ENCODE peak calls at places on chromosomes 11 and 22, in six cellular contexts. N is choroid plexus epithelial cell, Y is ELR, A is pulmonary artery endothelial cell, F is vagina, T is type B pancreatic cell. K is an unnamed sample.

GRCh38 chr11:92417326-92417725 is 192.7 kb downstream of the FAT3 start:
- DNase-seq in A (no peak), N (no peak), F (no peak), Y (no peak), T (no peak), K (no peak)

GRCh38 chr22:44570476-44571445 is 72.7 kb upstream of the RTL6 start:
- DNase-seq in A (no peak), F (no peak), T (peak), Y (no peak), N (no peak), K (no peak)

GRCh38 chr11:34972892-34973291 is 56.5 kb downstream of the PDHX start:
- DNase-seq in F (no peak), T (no peak), Y (peak), N (peak), A (no peak), K (no peak)

GRCh38 chr11:108697872-108698473 is 33.1 kb downstream of the DDX10 start:
- DNase-seq in F (no peak), Y (peak), N (peak), A (peak), T (no peak), K (peak)

GRCh38 chr22:20636945-20637344 is 129.5 kb downstream of the MED15 start:
- DNase-seq in F (no peak), T (no peak), N (no peak), Y (no peak), A (no peak), K (no peak)

GRCh38 chr11:9758676-9759518 is 95.0 kb downstream of the SWAP70 start:
- DNase-seq in F (no peak), T (no peak), Y (peak), A (peak), N (peak), K (peak)

GRCh38 chr11:45210846-45211245 is 64.4 kb downstream of the PRDM11 start:
- DNase-seq in F (no peak), Y (no peak), T (no peak), N (no peak), A (no peak), K (no peak)

GRCh38 chr11:123166095-123166559 is 28.9 kb downstream of the CLMP start:
- DNase-seq in A (no peak), T (no peak), N (peak), Y (peak), F (no peak), K (no peak)

GRCh38 chr22:19679476-19680099 is 34.7 kb upstream of the SEPTIN5 start:
- DNase-seq in F (no peak), N (no peak), A (no peak), Y (peak), T (no peak), K (no peak)

GRCh38 chr22:42769574-42770447 is 49.1 kb upstream of the A4GALT start:
- DNase-seq in A (peak), Y (peak), T (no peak), F (no peak), N (peak), K (peak)

GRCh38 chr22:20414450-20414849 is 20.5 kb downstream of the ZNF74 start:
- DNase-seq in T (no peak), Y (no peak), F (no peak), A (no peak), N (no peak), K (no peak)

GRCh38 chr11:91686700-91687099 is 537.9 kb upstream of the FAT3 start:
- DNase-seq in A (no peak), T (no peak), N (no peak), F (no peak), Y (no peak), K (no peak)

K was measured in dermis microvascular lymphatic vessel endothelial cell.